ENCODE peak calls at places on chromosomes 12 and 14, in eight cellular contexts. R, X, M, P, Y, Q, J and Z are unnamed samples.
A peak's percentile ranks its signal among the peaks of the same experiment; 100 is the strongest.

GRCh38 chr12:19850341-19851065 is 411.2 kb downstream of the AEBP2 start:
- DNase-seq in Q (no peak), P (no peak), X (no peak), R (no peak), J (no peak), M (no peak), Y (no peak), Z (no peak)

GRCh38 chr14:24634158-24634557 is at the start of gene GZMB:
- DNase-seq in M (no peak), J (no peak), Y (no peak), Q (peak; percentile 65), X (no peak), R (no peak), P (peak; percentile 76), Z (no peak)

GRCh38 chr12:104250366-104251125 is 35.0 kb downstream of the TXNRD1 start:
- DNase-seq in R (no peak), J (no peak), M (no peak), Q (no peak), Y (no peak), P (no peak), X (no peak), Z (no peak)

GRCh38 chr14:53534841-53535240 is 381.7 kb upstream of the DDHD1 start:
- DNase-seq in M (no peak), Q (no peak), R (no peak), Y (no peak), P (no peak), J (no peak), X (peak; percentile 94), Z (no peak)

GRCh38 chr12:104219908-104220404 is 4.4 kb downstream of the TXNRD1 start:
- DNase-seq in P (peak; percentile 59), R (no peak), J (no peak), X (peak; percentile 100), M (no peak), Y (no peak), Q (peak; percentile 54), Z (no peak)

GRCh38 chr14:99481745-99482099 is 513 bp downstream of the CCNK start:
- DNase-seq in J (no peak), P (no peak), Y (no peak), M (no peak), R (no peak), Q (peak; percentile 6), X (peak; percentile 25), Z (no peak)

GRCh38 chr12:98416845-98417244 is 98.5 kb upstream of the TMPO start:
- DNase-seq in R (no peak), X (peak; percentile 34), P (no peak), J (no peak), M (no peak), Y (no peak), Q (no peak), Z (no peak)

GRCh38 chr12:32170437-32170998 is 63.9 kb downstream of the BICD1 start:
- DNase-seq in X (no peak), Q (no peak), M (no peak), J (no peak), Y (no peak), P (no peak), R (no peak), Z (no peak)

GRCh38 chr14:51869426-51870113 is 9.2 kb downstream of the GNG2 start:
- DNase-seq in Q (peak; percentile 57), X (no peak), Y (no peak), R (no peak), J (no peak), P (no peak), M (no peak), Z (no peak)

GRCh38 chr14:81273521-81273920 is 52.8 kb upstream of the GTF2A1 start:
- DNase-seq in X (no peak), Y (no peak), Q (no peak), R (no peak), P (no peak), M (no peak), J (no peak), Z (no peak)